ENCODE peak calls at places on chromosomes 5 and 9, in nine cellular contexts. K is fibroblast of lung, L is kidney epithelial cell, N is gastrocnemius medialis, M is NT2/D1, F is tibial nerve, Z is SK-N-SH, X is left ventricle myocardium inferior, W is neuronal stem cell. U is an unnamed sample.
A peak's percentile ranks its signal among the peaks of the same experiment; 100 is the strongest.

GRCh38 chr5:77846422-77847128 is 70.4 kb upstream of the TBCA start:
- DNase-seq in L (no peak), X (no peak), W (no peak), K (no peak), N (no peak), Z (peak; percentile 27), F (no peak), M (no peak), U (no peak)

GRCh38 chr5:33146916-33147315 is 293.8 kb upstream of the TARS1 start:
- DNase-seq in M (no peak), X (no peak), W (no peak), L (no peak), K (peak; percentile 50), F (no peak), Z (no peak), N (no peak), U (peak; percentile 10)

GRCh38 chr5:14374100-14374499 is 207.5 kb upstream of the OTULINL start:
- DNase-seq in F (no peak), N (no peak), K (no peak), M (no peak), L (no peak), Z (no peak), X (no peak), W (no peak), U (no peak)

GRCh38 chr9:3498691-3499090 is 27.1 kb downstream of the RFX3 start:
- DNase-seq in X (no peak), N (no peak), L (peak; percentile 12), Z (peak; percentile 6), K (peak; percentile 87), W (no peak), F (no peak), M (no peak), U (no peak)

GRCh38 chr5:127878174-127878750 is 175.1 kb downstream of the CCDC192 start:
- DNase-seq in F (no peak), W (peak; percentile 5), K (peak; percentile 40), N (peak; percentile 21), M (peak; percentile 15), X (peak; percentile 19), L (no peak), Z (peak; percentile 12), U (no peak)

GRCh38 chr5:125696762-125697161 is 726.4 kb upstream of the GRAMD2B start:
- DNase-seq in N (peak; percentile 11), Z (peak; percentile 33), W (no peak), K (peak; percentile 98), L (no peak), X (no peak), F (peak; percentile 29), M (no peak), U (peak; percentile 83)

GRCh38 chr5:173451031-173451430 is 122.8 kb upstream of the STC2 start:
- DNase-seq in L (no peak), W (no peak), N (peak; percentile 41), F (no peak), Z (peak; percentile 48), M (peak; percentile 18), K (no peak), X (no peak), U (no peak)

GRCh38 chr5:35134278-35135030 is 86.7 kb upstream of the AGXT2 start:
- DNase-seq in Z (no peak), X (no peak), L (no peak), M (no peak), F (no peak), N (no peak), W (no peak), K (no peak), U (no peak)

GRCh38 chr9:111833941-111834340 is 39.2 kb upstream of the SHOC1 start:
- DNase-seq in W (no peak), M (no peak), F (no peak), Z (no peak), N (no peak), L (no peak), K (peak; percentile 60), X (no peak), U (no peak)

GRCh38 chr5:143101740-143102386 is 301.6 kb downstream of the NR3C1 start:
- DNase-seq in F (no peak), M (no peak), K (no peak), N (no peak), X (no peak), L (no peak), W (no peak), Z (peak; percentile 34), U (no peak)

GRCh38 chr5:80607832-80608231 is 37.8 kb upstream of the ANKRD34B start:
- DNase-seq in W (no peak), Z (no peak), X (no peak), L (no peak), N (no peak), K (no peak), F (no peak), M (no peak), U (no peak)

GRCh38 chr5:115459844-115460243 is 84.7 kb downstream of the FEM1C start:
- DNase-seq in K (peak; percentile 88), W (no peak), L (no peak), N (no peak), F (no peak), Z (no peak), X (no peak), M (no peak), U (peak; percentile 80)

GRCh38 chr9:137276757-137277328 is 683 bp upstream of the TOR4A start:
- DNase-seq in F (peak; percentile 49), X (peak; percentile 89), K (peak; percentile 45), M (no peak), N (peak; percentile 49), Z (no peak), L (no peak), W (no peak), U (no peak)

GRCh38 chr9:121349009-121349408 is 21.0 kb downstream of the STOM start:
- DNase-seq in F (no peak), W (no peak), L (no peak), M (no peak), X (no peak), N (peak; percentile 53), Z (no peak), K (peak; percentile 52), U (no peak)
- H3K36me3 ChIP-seq in F (peaks cover 70% of the 10 kb centered on the region), W (peaks cover 6% of the 10 kb centered on the region), L (no peaks in the 10 kb centered on the region), M (peaks cover 78% of the 10 kb centered on the region), X (peaks cover 82% of the 10 kb centered on the region), N (peaks cover 65% of the 10 kb centered on the region), Z (peaks cover 37% of the 10 kb centered on the region), K (peaks cover 27% of the 10 kb centered on the region), U (peaks cover 24% of the 10 kb centered on the region)

DNA sequence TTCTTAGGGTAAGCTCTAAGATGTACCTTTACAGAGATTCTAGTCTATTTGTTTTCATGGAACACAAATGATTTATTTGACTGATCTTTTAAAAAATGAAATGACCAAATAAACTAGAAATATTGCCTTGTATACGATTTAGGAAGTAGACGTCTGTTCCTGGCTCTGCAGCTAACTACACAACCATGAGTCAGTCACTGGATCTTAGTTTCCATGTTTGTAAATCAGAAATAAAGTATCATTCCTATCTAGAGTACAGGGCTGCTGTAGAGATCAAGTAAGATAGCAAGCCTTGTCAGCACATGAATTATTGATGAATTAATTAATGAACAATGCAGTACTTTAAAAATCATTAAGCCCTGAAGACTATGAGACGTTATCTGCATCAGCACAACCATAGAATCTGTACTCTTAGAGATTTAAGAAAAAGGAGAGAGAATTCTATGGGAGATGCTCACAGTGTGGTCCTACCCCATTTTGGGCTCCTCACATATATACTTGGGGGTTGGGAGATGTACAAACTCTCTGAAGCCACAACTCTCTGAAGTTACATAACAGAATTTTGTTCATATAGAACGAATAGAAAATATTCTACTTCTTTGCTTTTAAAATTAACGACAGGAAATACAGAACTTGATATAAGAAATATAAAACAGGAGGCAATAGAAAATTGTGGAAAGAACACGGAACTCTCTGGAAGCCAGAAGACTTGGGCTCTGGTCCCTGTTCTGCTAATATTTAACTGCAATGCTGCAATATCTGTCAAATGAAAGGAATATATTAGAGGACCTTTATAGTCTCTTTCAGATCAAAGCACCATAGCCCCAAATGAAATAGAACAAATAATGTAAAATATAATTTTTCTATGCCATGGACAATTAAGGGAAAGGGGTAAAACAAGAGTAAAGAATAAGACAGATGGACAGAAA is 48.4 kb upstream of the HNRNPA0 start:
- DNase-seq in W (no peak), Z (no peak), L (no peak), M (no peak), F (no peak), K (no peak), X (no peak), N (no peak), U (no peak)
- H3K4me3 ChIP-seq in W (no peak overlapping the region), Z (no peak overlapping the region), L (no peak overlapping the region), M (no peak overlapping the region), F (no peak overlapping the region), K (no peak overlapping the region), X (peak overlapping the region; percentile 64), N (no peak overlapping the region), U (no peak overlapping the region)

GRCh38 chr9:37444890-37445289 is 20.4 kb downstream of the ZBTB5 start:
- DNase-seq in N (no peak), M (no peak), X (no peak), F (no peak), K (no peak), L (no peak), Z (no peak), W (no peak), U (no peak)

GRCh38 chr9:37441776-37442370 is 19.4 kb downstream of the GRHPR start:
- DNase-seq in K (no peak), W (no peak), N (no peak), L (no peak), Z (no peak), F (no peak), M (no peak), X (no peak), U (no peak)

GRCh38 chr9:37443566-37443965 is 21.1 kb downstream of the GRHPR start:
- DNase-seq in M (no peak), L (no peak), W (no peak), F (no peak), X (no peak), Z (no peak), N (no peak), K (no peak), U (no peak)

GRCh38 chr9:37445832-37446231 is 19.4 kb downstream of the ZBTB5 start:
- DNase-seq in W (no peak), Z (no peak), N (no peak), L (no peak), K (no peak), F (no peak), M (no peak), X (no peak), U (no peak)

GRCh38 chr9:37442556-37442955 is 20.1 kb downstream of the GRHPR start:
- DNase-seq in F (no peak), X (no peak), W (no peak), L (no peak), K (no peak), M (no peak), N (no peak), Z (no peak), U (no peak)
- H3K36me3 ChIP-seq in F (peaks cover 61% of the 10 kb centered on the region), X (peaks cover 50% of the 10 kb centered on the region), W (peaks cover 35% of the 10 kb centered on the region), L (peaks cover 2% of the 10 kb centered on the region), K (peaks cover 18% of the 10 kb centered on the region), M (peaks cover 55% of the 10 kb centered on the region), N (peaks cover 42% of the 10 kb centered on the region), Z (peaks cover 54% of the 10 kb centered on the region), U (peaks cover 19% of the 10 kb centered on the region)

DNA sequence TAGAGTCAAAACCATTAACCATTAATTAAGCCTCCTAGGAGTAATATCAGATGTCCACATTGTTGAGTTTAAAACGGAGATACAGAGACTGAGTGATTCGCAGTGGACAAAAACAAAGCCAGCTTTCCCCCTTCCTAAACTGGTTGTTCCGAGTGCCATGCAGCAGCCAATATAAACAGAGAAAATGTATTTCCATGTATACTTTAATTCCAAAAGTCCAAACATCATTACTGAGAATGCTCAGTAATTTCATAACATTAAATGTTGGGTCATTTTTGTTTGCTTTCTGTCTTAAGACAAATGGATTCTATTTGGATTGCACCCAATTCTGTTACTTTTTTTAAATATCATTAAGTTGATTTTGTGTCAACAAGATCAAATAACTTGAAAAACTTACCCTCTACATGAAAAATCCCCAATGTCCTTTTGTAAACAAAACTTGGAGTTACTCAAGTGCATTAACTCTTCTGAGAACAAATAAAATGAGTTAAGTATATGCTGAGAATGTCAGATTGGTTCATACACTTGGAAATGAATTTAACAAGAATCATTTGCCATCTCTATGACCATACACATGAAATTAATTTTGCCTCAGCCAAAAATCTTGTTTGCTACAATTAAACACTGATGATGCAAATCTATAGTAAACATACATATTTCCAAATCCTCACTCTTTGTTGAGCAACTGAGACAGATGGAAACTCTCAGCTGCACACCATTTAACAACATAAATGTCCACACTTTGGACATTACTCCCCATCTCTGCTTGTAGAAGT is 19.4 kb downstream of the LURAP1L start:
- DNase-seq in M (no peak), X (no peak), K (no peak), F (no peak), Z (no peak), L (no peak), W (no peak), N (no peak), U (no peak)
- H3K4me3 ChIP-seq in M (no peak overlapping the region), X (no peak overlapping the region), K (no peak overlapping the region), F (no peak overlapping the region), Z (no peak overlapping the region), L (no peak overlapping the region), W (no peak overlapping the region), N (no peak overlapping the region), U (no peak overlapping the region)